ENCODE peak calls at places on chromosomes 4 and X, in four cellular contexts. C is SJSA1, R is adipocyte, J is GM04504. U is an unnamed sample.
A peak's percentile ranks its signal among the peaks of the same experiment; 100 is the strongest.

GRCh38 chr4:85642356-85643100 is 167.6 kb downstream of the ARHGAP24 start:
- DNase-seq in C (no peak), R (no peak), J (no peak), U (no peak)

GRCh38 chr4:105050896-105051295 is 95.8 kb upstream of the TET2 start:
- DNase-seq in C (no peak), R (peak; percentile 55), J (peak; percentile 20), U (no peak)

GRCh38 chrX:40459576-40460158 is 121.1 kb upstream of the ATP6AP2 start:
- DNase-seq in C (no peak), R (no peak), J (no peak), U (no peak)

GRCh38 chr4:152478456-152479237 is 57.2 kb downstream of the FBXW7 start:
- DNase-seq in C (no peak), R (no peak), J (no peak), U (no peak)

GRCh38 chrX:120750381-120750780 is 120.5 kb upstream of the C1GALT1C1 start:
- DNase-seq in C (no peak), R (no peak), J (no peak), U (no peak)

GRCh38 chr4:81666491-81666890 is 194.8 kb upstream of the RASGEF1B start:
- DNase-seq in C (no peak), R (no peak), J (no peak), U (no peak)

GRCh38 chr4:168509786-168510185 is 12.9 kb downstream of the PALLD start:
- DNase-seq in C (no peak), R (peak; percentile 68), J (peak; percentile 38), U (no peak)

GRCh38 chr4:20137176-20137575 is 114.5 kb upstream of the SLIT2 start:
- DNase-seq in C (no peak), R (no peak), J (peak; percentile 16), U (no peak)

GRCh38 chr4:176529574-176529973 is 209.8 kb downstream of the SPCS3 start:
- DNase-seq in C (no peak), R (no peak), J (no peak), U (no peak)

GRCh38 chr4:8010618-8011017 is 71.0 kb upstream of the AFAP1 start:
- DNase-seq in C (no peak), R (peak; percentile 14), J (no peak), U (no peak)

GRCh38 chr4:93478805-93479204 is 349.7 kb upstream of the ATOH1 start:
- DNase-seq in C (no peak), R (no peak), J (no peak), U (no peak)

GRCh38 chrX:51272638-51273037 is 60.0 kb upstream of the NUDT10 start:
- DNase-seq in C (no peak), R (no peak), J (no peak), U (no peak)

GRCh38 chr4:306551-306961 is 1.3 kb upstream of the ZNF732 start:
- DNase-seq in C (no peak), R (no peak), J (no peak), U (no peak)

GRCh38 chr4:111631157-111631999 is 513.9 kb upstream of the FAM241A start:
- DNase-seq in C (no peak), R (peak; percentile 64), J (no peak), U (no peak)

GRCh38 chr4:17055788-17056187 is 157.3 kb upstream of the LDB2 start:
- DNase-seq in C (no peak), R (peak; percentile 70), J (peak; percentile 82), U (peak; percentile 29)

GRCh38 chr4:10457255-10457801 is at the start of gene ZNF518B:
- DNase-seq in C (peak; percentile 46), R (peak; percentile 87), J (peak; percentile 18), U (peak; percentile 28)